ENCODE peak calls at places on chromosomes 3 and 15, in nine cellular contexts. G is heart left ventricle; W is right cardiac atrium; E is HepG2; T is CD4-positive, alpha-beta T cell; J is body of pancreas; O is tibial nerve; D is osteoblast; N is IMR-90. U is an unnamed sample.
A peak's percentile ranks its signal among the peaks of the same experiment; 100 is the strongest.

GRCh38 chr3:18098960-18099587 is 326.1 kb downstream of the SATB1 start:
- DNase-seq in O (no peak), G (no peak), D (peak; percentile 55), W (no peak), T (no peak), E (no peak), N (peak; percentile 85), J (no peak), U (no peak)

GRCh38 chr3:46124216-46125143 is 83.6 kb downstream of the CCR1 start:
- DNase-seq in E (no peak), N (peak; percentile 18), D (no peak), O (peak; percentile 62), T (no peak), W (no peak), J (no peak), G (no peak), U (no peak)

GRCh38 chr15:58932791-58933310 is 628 bp downstream of the SLTM start:
- DNase-seq in E (no peak), T (no peak), J (no peak), G (no peak), W (peak; percentile 83), N (no peak), D (peak; percentile 83), O (no peak), U (no peak)

GRCh38 chr3:151395806-151396205 is 11.3 kb upstream of the P2RY12 start:
- DNase-seq in T (no peak), N (peak; percentile 82), J (no peak), O (no peak), E (no peak), G (no peak), W (no peak), D (peak; percentile 85), U (no peak)

GRCh38 chr3:111615880-111616279 is 20.7 kb upstream of the ZBED2 start:
- DNase-seq in D (no peak), J (no peak), W (no peak), N (no peak), O (no peak), T (no peak), E (no peak), G (no peak), U (no peak)

GRCh38 chr15:47685141-47685870 is 32.0 kb upstream of the SEMA6D start:
- DNase-seq in N (peak; percentile 25), D (no peak), O (no peak), G (no peak), J (no peak), W (no peak), E (no peak), T (no peak), U (no peak)

GRCh38 chr3:149969110-149969944 is 1.4 kb downstream of the PFN2 start:
- DNase-seq in J (peak; percentile 34), W (peak; percentile 63), O (peak; percentile 57), N (peak; percentile 87), T (no peak), G (no peak), D (peak; percentile 90), E (peak; percentile 78), U (no peak)

GRCh38 chr3:72756900-72757299 is 91.3 kb downstream of the SHQ1 start:
- DNase-seq in J (no peak), W (no peak), E (no peak), G (no peak), D (no peak), N (no peak), T (peak; percentile 12), O (no peak), U (no peak)

GRCh38 chr15:31256385-31257265 is 70.0 kb upstream of the KLF13 start:
- DNase-seq in G (no peak), E (no peak), O (no peak), D (peak; percentile 57), W (no peak), J (no peak), T (no peak), N (no peak), U (no peak)

GRCh38 chr3:10432156-10432845 is 73.1 kb downstream of the ATP2B2 start:
- DNase-seq in O (no peak), T (no peak), G (no peak), E (no peak), W (no peak), J (no peak), D (no peak), N (no peak), U (no peak)

GRCh38 chr3:32403663-32404062 is 12.0 kb downstream of the CMTM7 start:
- DNase-seq in N (no peak), W (no peak), D (no peak), G (no peak), O (no peak), J (no peak), T (no peak), E (no peak), U (no peak)

GRCh38 chr15:44713006-44713966 is 2.0 kb downstream of the B2M start:
- DNase-seq in T (no peak), O (no peak), W (no peak), E (peak; percentile 27), N (peak; percentile 43), J (no peak), D (no peak), G (no peak), U (no peak)

GRCh38 chr15:44711089-44711355 is at the start of gene PATL2:
- DNase-seq in J (no peak), W (no peak), N (no peak), G (no peak), T (no peak), O (no peak), D (no peak), E (no peak), U (no peak)

GRCh38 chr15:44712108-44713005 is 1.0 kb downstream of the B2M start:
- DNase-seq in O (peak; percentile 88), T (peak; percentile 31), D (peak; percentile 56), G (peak; percentile 69), E (peak; percentile 43), N (peak; percentile 87), W (peak; percentile 84), J (peak; percentile 60), U (peak; percentile 82)

GRCh38 chr15:44710236-44711088 is 661 bp downstream of the PATL2 start:
- DNase-seq in G (no peak), J (no peak), E (no peak), T (no peak), N (peak; percentile 42), D (no peak), W (peak; percentile 69), O (peak; percentile 48), U (no peak)

GRCh38 chr15:44711356-44712107 is at the start of gene B2M:
- DNase-seq in D (peak; percentile 95), E (peak; percentile 92), T (peak; percentile 96), O (peak; percentile 99), W (peak; percentile 98), N (peak; percentile 96), J (peak; percentile 97), G (peak; percentile 97), U (peak; percentile 96)
- H3K27ac ChIP-seq in D (peak within 1 kb of the TSS; percentile 92), E (peak within 1 kb of the TSS; percentile 96), T (peak within 1 kb of the TSS; percentile 100), O (peak within 1 kb of the TSS; percentile 99), W (peak within 1 kb of the TSS; percentile 97), N (peak within 1 kb of the TSS; percentile 87), J (peak within 1 kb of the TSS; percentile 98), G (peak within 1 kb of the TSS; percentile 99), U (peak within 1 kb of the TSS; percentile 99)

GRCh38 chr15:89672221-89673161 is 6.7 kb downstream of the PLIN1 start:
- DNase-seq in W (peak; percentile 50), E (no peak), G (no peak), O (peak; percentile 44), N (peak; percentile 61), T (no peak), D (peak; percentile 93), J (no peak), U (no peak)
- H3K27ac ChIP-seq in W (no peak overlapping the region), E (no peak overlapping the region), G (no peak overlapping the region), O (peak overlapping the region; percentile 44), N (no peak overlapping the region), T (no peak overlapping the region), D (no peak overlapping the region), J (no peak overlapping the region), U (no peak overlapping the region)

DNA sequence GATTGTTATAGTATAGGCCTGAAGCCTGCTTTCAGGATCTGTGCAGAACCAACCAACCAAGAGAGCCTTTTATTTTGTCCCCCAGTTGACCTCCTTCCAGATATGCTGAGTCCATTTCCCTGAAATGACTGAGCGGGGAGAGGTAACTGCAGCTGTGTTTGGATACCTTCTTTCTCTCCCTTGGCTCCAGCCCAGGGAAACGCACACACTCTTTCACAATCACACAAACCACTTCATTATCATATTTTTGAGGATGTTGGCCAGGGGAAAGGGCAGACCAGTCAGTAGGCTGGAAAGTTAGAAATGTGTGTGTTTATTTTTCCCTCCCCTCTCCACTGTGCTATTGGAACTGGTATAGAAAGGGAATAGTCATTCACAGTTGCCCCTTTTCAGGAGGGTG is 417.7 kb upstream of the TBL1XR1 start:
- DNase-seq in O (peak; percentile 92), D (peak; percentile 31), W (peak; percentile 89), T (no peak), E (peak; percentile 82), J (peak; percentile 75), G (peak; percentile 80), N (peak; percentile 97), U (peak; percentile 82)
- H3K27ac ChIP-seq in O (no peak overlapping the region), D (no peak overlapping the region), W (no peak overlapping the region), T (no peak overlapping the region), E (no peak overlapping the region), J (no peak overlapping the region), G (no peak overlapping the region), N (no peak overlapping the region), U (no peak overlapping the region)

DNA sequence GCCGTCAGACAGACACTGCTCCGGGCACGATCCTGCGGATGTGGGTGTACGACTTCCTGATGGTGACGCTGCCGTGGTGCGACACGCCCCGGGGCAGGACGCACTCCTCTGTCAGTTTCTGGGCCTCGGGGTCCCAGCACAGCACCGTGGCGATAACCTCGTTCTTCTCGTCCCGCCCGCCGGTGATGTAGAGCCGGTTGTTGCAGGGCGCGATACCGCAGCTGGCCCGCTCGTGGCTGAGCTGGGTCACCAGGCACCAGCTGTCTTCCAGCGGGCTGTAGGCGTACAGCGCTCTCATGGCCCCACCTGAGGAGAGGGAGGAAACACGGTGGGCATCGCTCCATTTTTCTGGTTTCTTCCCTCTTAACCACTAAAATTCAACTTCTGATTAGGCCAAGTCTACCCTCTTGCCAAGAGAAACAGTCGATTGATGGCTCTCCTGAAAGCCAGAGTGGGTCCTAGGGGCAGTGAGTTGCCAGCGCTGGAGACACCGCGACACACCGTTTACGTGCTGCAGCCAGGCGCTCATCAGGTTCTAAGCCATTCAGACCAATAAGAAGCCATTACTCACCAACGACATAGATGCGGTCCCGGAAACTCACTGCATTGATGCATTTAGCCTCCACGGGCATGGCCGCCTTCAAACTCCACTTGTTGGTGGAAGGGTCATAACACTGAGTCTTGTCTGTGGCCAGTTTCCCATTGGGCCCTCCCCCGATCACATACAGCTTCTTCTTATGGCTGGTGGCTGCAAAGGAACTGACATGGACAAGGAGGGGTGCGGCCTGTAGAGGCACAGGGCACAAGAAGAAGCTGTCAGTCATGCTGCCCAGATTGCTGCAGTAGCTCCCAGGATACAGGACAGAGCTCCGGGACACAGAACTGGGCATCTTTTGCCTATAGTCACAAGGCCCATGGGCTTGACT is 63.3 kb downstream of the KLHL6 start:
- DNase-seq in J (no peak), W (peak; percentile 37), O (no peak), G (no peak), T (no peak), D (no peak), E (no peak), N (no peak), U (no peak)
- H3K27ac ChIP-seq in J (no peak overlapping the region), W (no peak overlapping the region), O (no peak overlapping the region), G (no peak overlapping the region), T (no peak overlapping the region), D (no peak overlapping the region), E (no peak overlapping the region), N (no peak overlapping the region), U (no peak overlapping the region)

U was measured in lung.